ENCODE peak calls at places on chromosomes 6 and 20, in four cellular contexts. T, H, D and C are unnamed samples.

GRCh38 chr6:20877008-20877937 is 343.0 kb downstream of the CDKAL1 start:
- DNase-seq in T (no peak), H (no peak), D (peak; percentile 75), C (no peak)

GRCh38 chr6:154070657-154071056 is 31.6 kb downstream of the OPRM1 start:
- DNase-seq in T (no peak), H (no peak), D (no peak), C (no peak)

GRCh38 chr6:43760799-43761168 is 9.2 kb upstream of the VEGFA start:
- DNase-seq in T (no peak), H (no peak), D (no peak), C (peak; percentile 41)

GRCh38 chr6:54586251-54586650 is 260.3 kb upstream of the FAM83B start:
- DNase-seq in T (no peak), H (no peak), D (no peak), C (no peak)

GRCh38 chr6:161476711-161477110 is 202.8 kb upstream of the AGPAT4 start:
- DNase-seq in T (no peak), H (no peak), D (no peak), C (no peak)

GRCh38 chr6:158249437-158249836 is 62.8 kb upstream of the TULP4 start:
- DNase-seq in T (no peak), H (no peak), D (no peak), C (no peak)

GRCh38 chr6:144007779-144008500 is at the start of gene PLAGL1:
- DNase-seq in T (no peak), H (peak; percentile 39), D (peak; percentile 62), C (peak; percentile 83)

GRCh38 chr20:61719691-61720347 is 345.9 kb downstream of the TAF4 start:
- DNase-seq in T (no peak), H (peak; percentile 73), D (peak; percentile 30), C (peak; percentile 81)

GRCh38 chr20:44176833-44177533 is 10.0 kb downstream of the JPH2 start:
- DNase-seq in T (no peak), H (no peak), D (peak; percentile 45), C (no peak)

GRCh38 chr6:16059496-16059895 is 69.4 kb upstream of the MYLIP start:
- DNase-seq in T (peak; percentile 63), H (no peak), D (peak; percentile 28), C (no peak)

GRCh38 chr20:54479138-54479906 is 3.9 kb downstream of the DOK5 start:
- DNase-seq in T (no peak), H (no peak), D (peak; percentile 22), C (no peak)

GRCh38 chr20:31811796-31812728 is 7.1 kb upstream of the MYLK2 start:
- DNase-seq in T (no peak), H (no peak), D (no peak), C (no peak)

GRCh38 chr6:149140137-149140909 is 177.2 kb upstream of the TAB2 start:
- DNase-seq in T (no peak), H (peak; percentile 78), D (peak; percentile 7), C (peak; percentile 69)

GRCh38 chr20:21031666-21032065 is 74.5 kb downstream of the LINC00237 start:
- DNase-seq in T (peak; percentile 45), H (no peak), D (no peak), C (no peak)

GRCh38 chr6:30543824-30544223 is 12.5 kb downstream of the GNL1 start:
- DNase-seq in T (no peak), H (peak; percentile 43), D (no peak), C (no peak)

GRCh38 chr6:33860706-33861474 is 57.1 kb upstream of the MLN start:
- DNase-seq in T (no peak), H (peak; percentile 65), D (no peak), C (no peak)

GRCh38 chr6:158149641-158150040 is 18.4 kb downstream of the SERAC1 start:
- DNase-seq in T (no peak), H (no peak), D (no peak), C (no peak)